ENCODE peak calls at places on chromosomes 6 and 20, in five cellular contexts. One of them, this sample, is unnamed.

GRCh38 chr6:142846883-142847287 is 98.1 kb downstream of the HIVEP2 start:
- DNase-seq in stimulated activated CD4-positive, alpha-beta T cell treated with anti-CD3 and anti-CD28 coated beads, Interleukin-12 subunit alpha, Interleukin-12 subunit beta, amount 100 ng/mL, for 48 hours: no peak
- DNase-seq in heart left ventricle: peak
- DNase-seq in IMR-90: peak
- DNase-seq in NCI-H1105: no peak
- DNase-seq in this sample: no peak

GRCh38 chr20:17611540-17612286 is 41.8 kb downstream of the DSTN start:
- DNase-seq in IMR-90: no peak
- DNase-seq in stimulated activated CD4-positive, alpha-beta T cell treated with anti-CD3 and anti-CD28 coated beads, Interleukin-12 subunit alpha, Interleukin-12 subunit beta, amount 100 ng/mL, for 48 hours: no peak
- DNase-seq in NCI-H1105: no peak
- DNase-seq in heart left ventricle: no peak
- DNase-seq in this sample: no peak

GRCh38 chr20:57509665-57510237 is 15.2 kb downstream of the CTCFL start:
- DNase-seq in NCI-H1105: no peak
- DNase-seq in heart left ventricle: no peak
- DNase-seq in stimulated activated CD4-positive, alpha-beta T cell treated with anti-CD3 and anti-CD28 coated beads, Interleukin-12 subunit alpha, Interleukin-12 subunit beta, amount 100 ng/mL, for 48 hours: no peak
- DNase-seq in IMR-90: no peak
- DNase-seq in this sample: no peak

GRCh38 chr20:45781391-45781931 is 10.2 kb downstream of the WFDC3 start:
- DNase-seq in IMR-90: peak
- DNase-seq in heart left ventricle: no peak
- DNase-seq in NCI-H1105: no peak
- DNase-seq in stimulated activated CD4-positive, alpha-beta T cell treated with anti-CD3 and anti-CD28 coated beads, Interleukin-12 subunit alpha, Interleukin-12 subunit beta, amount 100 ng/mL, for 48 hours: no peak
- DNase-seq in this sample: no peak

GRCh38 chr6:109059148-109059547 is 35.5 kb downstream of the SESN1 start:
- DNase-seq in heart left ventricle: no peak
- DNase-seq in NCI-H1105: no peak
- DNase-seq in IMR-90: peak
- DNase-seq in stimulated activated CD4-positive, alpha-beta T cell treated with anti-CD3 and anti-CD28 coated beads, Interleukin-12 subunit alpha, Interleukin-12 subunit beta, amount 100 ng/mL, for 48 hours: no peak
- DNase-seq in this sample: no peak

GRCh38 chr6:98286620-98287019 is 547.8 kb upstream of the POU3F2 start:
- DNase-seq in IMR-90: no peak
- DNase-seq in NCI-H1105: no peak
- DNase-seq in heart left ventricle: no peak
- DNase-seq in stimulated activated CD4-positive, alpha-beta T cell treated with anti-CD3 and anti-CD28 coated beads, Interleukin-12 subunit alpha, Interleukin-12 subunit beta, amount 100 ng/mL, for 48 hours: no peak
- DNase-seq in this sample: no peak

GRCh38 chr6:17932362-17932852 is 55.0 kb downstream of the KIF13A start:
- DNase-seq in stimulated activated CD4-positive, alpha-beta T cell treated with anti-CD3 and anti-CD28 coated beads, Interleukin-12 subunit alpha, Interleukin-12 subunit beta, amount 100 ng/mL, for 48 hours: no peak
- DNase-seq in NCI-H1105: no peak
- DNase-seq in IMR-90: peak
- DNase-seq in heart left ventricle: peak
- DNase-seq in this sample: no peak

GRCh38 chr6:134295953-134296553 is 21.9 kb downstream of the SGK1 start:
- DNase-seq in stimulated activated CD4-positive, alpha-beta T cell treated with anti-CD3 and anti-CD28 coated beads, Interleukin-12 subunit alpha, Interleukin-12 subunit beta, amount 100 ng/mL, for 48 hours: no peak
- DNase-seq in NCI-H1105: no peak
- DNase-seq in heart left ventricle: no peak
- DNase-seq in IMR-90: peak
- DNase-seq in this sample: no peak

GRCh38 chr6:15160812-15161211 is 85.1 kb upstream of the JARID2 start:
- DNase-seq in heart left ventricle: no peak
- DNase-seq in IMR-90: no peak
- DNase-seq in stimulated activated CD4-positive, alpha-beta T cell treated with anti-CD3 and anti-CD28 coated beads, Interleukin-12 subunit alpha, Interleukin-12 subunit beta, amount 100 ng/mL, for 48 hours: no peak
- DNase-seq in NCI-H1105: no peak
- DNase-seq in this sample: no peak

GRCh38 chr6:133114973-133115372 is 126.2 kb upstream of the EYA4 start:
- DNase-seq in NCI-H1105: no peak
- DNase-seq in heart left ventricle: no peak
- DNase-seq in IMR-90: peak
- DNase-seq in stimulated activated CD4-positive, alpha-beta T cell treated with anti-CD3 and anti-CD28 coated beads, Interleukin-12 subunit alpha, Interleukin-12 subunit beta, amount 100 ng/mL, for 48 hours: no peak
- DNase-seq in this sample: no peak

GRCh38 chr6:44123544-44123943 is 3.7 kb downstream of the MRPL14 start:
- DNase-seq in IMR-90: no peak
- DNase-seq in heart left ventricle: no peak
- DNase-seq in NCI-H1105: no peak
- DNase-seq in stimulated activated CD4-positive, alpha-beta T cell treated with anti-CD3 and anti-CD28 coated beads, Interleukin-12 subunit alpha, Interleukin-12 subunit beta, amount 100 ng/mL, for 48 hours: no peak
- DNase-seq in this sample: no peak

GRCh38 chr6:45838996-45839395 is 176.7 kb downstream of the CLIC5 start:
- DNase-seq in IMR-90: no peak
- DNase-seq in heart left ventricle: no peak
- DNase-seq in stimulated activated CD4-positive, alpha-beta T cell treated with anti-CD3 and anti-CD28 coated beads, Interleukin-12 subunit alpha, Interleukin-12 subunit beta, amount 100 ng/mL, for 48 hours: no peak
- DNase-seq in NCI-H1105: no peak
- DNase-seq in this sample: no peak

GRCh38 chr6:71127374-71127773 is 161.2 kb upstream of the OGFRL1 start:
- DNase-seq in heart left ventricle: no peak
- DNase-seq in IMR-90: no peak
- DNase-seq in NCI-H1105: no peak
- DNase-seq in stimulated activated CD4-positive, alpha-beta T cell treated with anti-CD3 and anti-CD28 coated beads, Interleukin-12 subunit alpha, Interleukin-12 subunit beta, amount 100 ng/mL, for 48 hours: no peak
- DNase-seq in this sample: no peak

This sample was measured in T-helper 1 cell.